ENCODE peak calls at places on chromosomes 1 and 21, in seven cellular contexts. E, K, O, M, V, Y and W are unnamed samples.
A peak's percentile ranks its signal among the peaks of the same experiment; 100 is the strongest.

GRCh38 chr1:110540891-110541685 is 22.1 kb upstream of the KCNA10 start:
- DNase-seq in E (no peak), M (no peak), K (no peak), V (no peak), O (no peak), Y (no peak), W (no peak)

GRCh38 chr1:114345930-114346479 is 165.0 kb downstream of the TRIM33 start:
- DNase-seq in Y (peak; percentile 21), V (no peak), O (no peak), K (no peak), E (peak; percentile 50), M (no peak), W (no peak)

GRCh38 chr1:226438007-226438406 is 30.1 kb upstream of the PARP1 start:
- DNase-seq in K (no peak), Y (no peak), V (no peak), E (no peak), O (peak; percentile 54), M (no peak), W (no peak)

GRCh38 chr1:57599233-57599994 is 175.6 kb upstream of the DAB1 start:
- DNase-seq in O (no peak), V (no peak), K (no peak), Y (no peak), E (no peak), M (no peak), W (no peak)

GRCh38 chr1:47549532-47549931 is 111.7 kb downstream of the FOXD2 start:
- DNase-seq in O (no peak), V (no peak), E (no peak), K (no peak), Y (no peak), M (no peak), W (no peak)

GRCh38 chr1:232528472-232529089 is 101.4 kb downstream of the SIPA1L2 start:
- DNase-seq in Y (no peak), O (no peak), E (no peak), V (no peak), K (no peak), M (no peak), W (no peak)

GRCh38 chr1:201222125-201222524 is 31.5 kb downstream of the IGFN1 start:
- DNase-seq in E (no peak), V (no peak), M (peak; percentile 29), K (no peak), O (no peak), Y (no peak), W (no peak)

GRCh38 chr1:18532390-18533170 is 51.9 kb downstream of the KLHDC7A start:
- DNase-seq in K (no peak), V (no peak), E (no peak), Y (no peak), M (no peak), O (no peak), W (no peak)

GRCh38 chr21:35259452-35259851 is 210.3 kb upstream of the RUNX1 start:
- DNase-seq in M (no peak), Y (no peak), V (no peak), K (no peak), E (no peak), O (no peak), W (no peak)

GRCh38 chr1:22376976-22377375 is 74.7 kb upstream of the ZBTB40 start:
- DNase-seq in M (no peak), E (no peak), K (no peak), V (no peak), O (peak; percentile 43), Y (no peak), W (no peak)

GRCh38 chr1:245168090-245168489 is 13.3 kb downstream of the KIF26B start:
- DNase-seq in M (peak; percentile 29), K (no peak), E (no peak), O (no peak), V (no peak), Y (no peak), W (no peak)

GRCh38 chr1:201921952-201922558 is 24.3 kb downstream of the LMOD1 start:
- DNase-seq in K (no peak), O (no peak), V (no peak), M (no peak), E (no peak), Y (no peak), W (no peak)

GRCh38 chr1:40634901-40635655 is 30.4 kb downstream of the RIMS3 start:
- DNase-seq in Y (peak; percentile 10), M (no peak), V (no peak), O (peak; percentile 50), K (no peak), E (no peak), W (no peak)

GRCh38 chr1:96214982-96215381 is 506.6 kb upstream of the PTBP2 start:
- DNase-seq in O (no peak), E (no peak), M (no peak), Y (no peak), V (no peak), K (no peak), W (no peak)

GRCh38 chr1:46466477-46467182 is 23.0 kb upstream of the DMBX1 start:
- DNase-seq in O (peak; percentile 27), V (no peak), M (no peak), E (peak; percentile 55), Y (no peak), K (no peak), W (no peak)

GRCh38 chr1:9044241-9044640 is 18.0 kb upstream of the SLC2A7 start:
- DNase-seq in E (no peak), V (no peak), K (no peak), M (no peak), Y (no peak), O (no peak), W (no peak)

GRCh38 chr1:222028151-222028550 is 286.3 kb upstream of the DUSP10 start:
- DNase-seq in M (no peak), O (no peak), V (no peak), K (no peak), Y (no peak), E (no peak), W (no peak)

GRCh38 chr1:201396859-201397464 is 2.2 kb downstream of the LAD1 start:
- DNase-seq in O (peak; percentile 15), E (no peak), V (no peak), K (peak; percentile 13), Y (no peak), M (peak; percentile 86), W (no peak)

GRCh38 chr1:17755120-17755519 is at the start of gene ACTL8:
- DNase-seq in O (no peak), M (no peak), E (no peak), K (no peak), V (no peak), Y (no peak), W (no peak)

GRCh38 chr1:248736992-248737391 is 18.6 kb downstream of the LYPD8 start:
- DNase-seq in O (no peak), V (no peak), E (no peak), M (no peak), K (no peak), Y (no peak), W (no peak)

GRCh38 chr1:199460933-199461332 is 566.6 kb upstream of the NR5A2 start:
- DNase-seq in E (no peak), Y (peak; percentile 12), O (peak; percentile 18), V (no peak), K (no peak), M (no peak), W (no peak)

GRCh38 chr1:246875041-246876026 is 56.4 kb downstream of the AHCTF1 start:
- DNase-seq in Y (peak; percentile 65), V (no peak), K (no peak), M (peak; percentile 11), E (no peak), O (peak; percentile 93), W (no peak)

GRCh38 chr1:214542275-214543199 is 8.9 kb downstream of the PTPN14 start:
- DNase-seq in M (no peak), K (no peak), Y (no peak), O (no peak), V (no peak), E (no peak), W (no peak)

GRCh38 chr1:6599141-6599975 is 3.3 kb downstream of the KLHL21 start:
- DNase-seq in V (peak; percentile 42), K (no peak), O (peak; percentile 24), M (peak; percentile 49), E (no peak), Y (no peak), W (no peak)

GRCh38 chr1:197304626-197305200 is 36.7 kb downstream of the CRB1 start:
- DNase-seq in O (no peak), Y (peak; percentile 10), V (no peak), M (no peak), K (no peak), E (peak; percentile 25), W (peak; percentile 80)

GRCh38 chr1:90155721-90156487 is 161.0 kb downstream of the ZNF326 start:
- DNase-seq in Y (no peak), O (no peak), K (no peak), E (no peak), V (no peak), M (no peak), W (no peak)

GRCh38 chr1:205285391-205286101 is 36.0 kb downstream of the NUAK2 start:
- DNase-seq in M (peak; percentile 54), E (no peak), K (no peak), V (peak; percentile 53), O (no peak), Y (peak; percentile 70), W (no peak)

GRCh38 chr1:68112835-68113243 is 62.4 kb upstream of the DIRAS3 start:
- DNase-seq in K (no peak), V (no peak), M (no peak), Y (peak; percentile 87), E (peak; percentile 65), O (peak; percentile 97), W (peak; percentile 75)

GRCh38 chr1:229411434-229412055 is 22.3 kb downstream of the ACTA1 start:
- DNase-seq in E (no peak), M (no peak), V (no peak), K (no peak), Y (no peak), O (no peak), W (no peak)

GRCh38 chr1:169312084-169312954 is 55.3 kb downstream of the NME7 start:
- DNase-seq in E (no peak), V (no peak), O (peak; percentile 97), K (no peak), Y (peak; percentile 96), M (no peak), W (no peak)

GRCh38 chr1:48530727-48531351 is 58.8 kb upstream of the SPATA6 start:
- DNase-seq in K (peak; percentile 92), O (peak; percentile 30), V (no peak), E (peak; percentile 1), Y (peak; percentile 13), M (peak; percentile 78), W (peak; percentile 14)

GRCh38 chr1:243883551-243883950 is 33.5 kb upstream of the AKT3 start:
- DNase-seq in E (no peak), K (no peak), M (no peak), O (peak; percentile 49), V (no peak), Y (peak; percentile 88), W (no peak)

GRCh38 chr1:104195395-104195794 is 445.7 kb downstream of the AMY1C start:
- DNase-seq in K (no peak), V (no peak), Y (no peak), E (no peak), O (peak; percentile 11), M (no peak), W (no peak)

GRCh38 chr1:165161130-165161529 is 195.4 kb downstream of the LMX1A start:
- DNase-seq in Y (no peak), E (peak; percentile 14), O (no peak), V (no peak), M (no peak), K (no peak), W (peak; percentile 8)

GRCh38 chr1:41626616-41627375 is 142.3 kb upstream of the EDN2 start:
- DNase-seq in O (peak; percentile 76), Y (no peak), V (no peak), E (no peak), K (no peak), M (no peak), W (no peak)

GRCh38 chr1:160376525-160377131 is 9.8 kb downstream of the NHLH1 start:
- DNase-seq in M (peak; percentile 17), O (peak; percentile 79), K (peak; percentile 29), V (no peak), E (peak; percentile 19), Y (peak; percentile 68), W (peak; percentile 79)

GRCh38 chr1:188237573-188238353 is 1409.0 kb downstream of the PLA2G4A start:
- DNase-seq in O (peak; percentile 89), M (no peak), V (no peak), E (no peak), Y (peak; percentile 34), K (no peak), W (no peak)

GRCh38 chr1:7808253-7808844 is 24.3 kb downstream of the PER3 start:
- DNase-seq in K (peak; percentile 27), E (no peak), M (no peak), Y (peak; percentile 53), V (no peak), O (peak; percentile 54), W (no peak)